ENCODE peak calls at places on chromosome X, in six cellular contexts. One of them, this sample, is unnamed. For H3K9me3, the result is how much of the 10 kb centered on the place peaks cover.

GRCh38 chrX:57232658-57233360 is 53.7 kb upstream of the FAAH2 start:
- DNase-seq in effector memory CD4-positive, alpha-beta T cell: no peak
- DNase-seq in A549: no peak
- DNase-seq in upper lobe of left lung: no peak
- DNase-seq in PC-3: no peak
- DNase-seq in OCI-LY7: no peak
- DNase-seq in this sample: no peak

GRCh38 chrX:132623307-132623706 is 134.5 kb upstream of the MBNL3 start:
- DNase-seq in upper lobe of left lung: no peak
- DNase-seq in PC-3: no peak
- DNase-seq in A549: no peak
- DNase-seq in OCI-LY7: no peak
- DNase-seq in effector memory CD4-positive, alpha-beta T cell: no peak
- DNase-seq in this sample: no peak

GRCh38 chrX:17692709-17693346 is 44.5 kb upstream of the SCML1 start:
- DNase-seq in A549: no peak
- DNase-seq in effector memory CD4-positive, alpha-beta T cell: no peak
- DNase-seq in OCI-LY7: no peak
- DNase-seq in PC-3: peak
- DNase-seq in upper lobe of left lung: no peak
- DNase-seq in this sample: no peak

GRCh38 chrX:150761176-150761818 is 68.1 kb downstream of the MTMR1 start:
- DNase-seq in upper lobe of left lung: no peak
- DNase-seq in effector memory CD4-positive, alpha-beta T cell: no peak
- DNase-seq in PC-3: no peak
- DNase-seq in A549: no peak
- DNase-seq in OCI-LY7: no peak
- DNase-seq in this sample: no peak

GRCh38 chrX:134171661-134172587 is 65.1 kb upstream of the CCDC160 start:
- DNase-seq in upper lobe of left lung: no peak
- DNase-seq in effector memory CD4-positive, alpha-beta T cell: no peak
- DNase-seq in OCI-LY7: no peak
- DNase-seq in A549: no peak
- DNase-seq in PC-3: no peak
- DNase-seq in this sample: no peak

GRCh38 chrX:73863268-73863667 is 300.3 kb downstream of the CHIC1 start:
- DNase-seq in OCI-LY7: no peak
- DNase-seq in upper lobe of left lung: no peak
- DNase-seq in PC-3: no peak
- DNase-seq in effector memory CD4-positive, alpha-beta T cell: no peak
- DNase-seq in A549: no peak
- DNase-seq in this sample: no peak

GRCh38 chrX:74343970-74344622 is 40.1 kb downstream of the ZCCHC13 start:
- DNase-seq in OCI-LY7: peak
- DNase-seq in upper lobe of left lung: peak
- DNase-seq in effector memory CD4-positive, alpha-beta T cell: peak
- DNase-seq in PC-3: peak
- DNase-seq in A549: peak
- DNase-seq in this sample: peak

GRCh38 chrX:134544614-134545255 is 84.8 kb downstream of the HPRT1 start:
- DNase-seq in A549: no peak
- DNase-seq in effector memory CD4-positive, alpha-beta T cell: no peak
- DNase-seq in PC-3: no peak
- DNase-seq in OCI-LY7: no peak
- DNase-seq in upper lobe of left lung: peak
- DNase-seq in this sample: no peak

GRCh38 chrX:110146521-110146920 is 143.6 kb downstream of the TMEM164 start:
- DNase-seq in OCI-LY7: peak
- DNase-seq in effector memory CD4-positive, alpha-beta T cell: no peak
- DNase-seq in A549: peak
- DNase-seq in upper lobe of left lung: no peak
- DNase-seq in PC-3: peak
- DNase-seq in this sample: no peak

GRCh38 chrX:30904632-30905031 is 15.6 kb upstream of the TAB3 start:
- DNase-seq in PC-3: no peak
- DNase-seq in A549: no peak
- DNase-seq in upper lobe of left lung: no peak
- DNase-seq in effector memory CD4-positive, alpha-beta T cell: no peak
- DNase-seq in OCI-LY7: no peak
- DNase-seq in this sample: no peak

GRCh38 chrX:10173331-10173900 is 16.6 kb downstream of the CLCN4 start:
- DNase-seq in upper lobe of left lung: no peak
- DNase-seq in OCI-LY7: no peak
- DNase-seq in PC-3: no peak
- DNase-seq in effector memory CD4-positive, alpha-beta T cell: no peak
- DNase-seq in A549: no peak
- DNase-seq in this sample: no peak

GRCh38 chrX:14872355-14872754 is 514 bp downstream of the FANCB start:
- DNase-seq in upper lobe of left lung: no peak
- DNase-seq in effector memory CD4-positive, alpha-beta T cell: no peak
- DNase-seq in OCI-LY7: peak
- DNase-seq in A549: no peak
- DNase-seq in PC-3: no peak
- DNase-seq in this sample: no peak

GRCh38 chrX:46433892-46434291 is 111.3 kb downstream of the ZNF674 start:
- DNase-seq in OCI-LY7: no peak
- DNase-seq in PC-3: no peak
- DNase-seq in A549: no peak
- DNase-seq in upper lobe of left lung: no peak
- DNase-seq in effector memory CD4-positive, alpha-beta T cell: no peak
- DNase-seq in this sample: no peak

GRCh38 chrX:104166735-104167436 is 633 bp downstream of the FAM199X start:
- DNase-seq in effector memory CD4-positive, alpha-beta T cell: no peak
- DNase-seq in OCI-LY7: no peak
- DNase-seq in A549: no peak
- DNase-seq in PC-3: no peak
- DNase-seq in upper lobe of left lung: no peak
- DNase-seq in this sample: no peak

GRCh38 chrX:115350696-115351408 is 61.3 kb downstream of the LUZP4 start:
- DNase-seq in effector memory CD4-positive, alpha-beta T cell: no peak
- DNase-seq in PC-3: no peak
- DNase-seq in A549: no peak
- DNase-seq in OCI-LY7: no peak
- DNase-seq in upper lobe of left lung: no peak
- DNase-seq in this sample: no peak

GRCh38 chrX:29617276-29617675 is 598.1 kb upstream of the MAGEB2 start:
- DNase-seq in PC-3: peak
- DNase-seq in A549: no peak
- DNase-seq in OCI-LY7: no peak
- DNase-seq in upper lobe of left lung: no peak
- DNase-seq in effector memory CD4-positive, alpha-beta T cell: no peak
- DNase-seq in this sample: no peak

GRCh38 chrX:70960728-70961127 is 29.8 kb upstream of the SLC7A3 start:
- DNase-seq in upper lobe of left lung: no peak
- DNase-seq in A549: peak
- DNase-seq in effector memory CD4-positive, alpha-beta T cell: no peak
- DNase-seq in PC-3: peak
- DNase-seq in OCI-LY7: no peak
- DNase-seq in this sample: no peak

GRCh38 chrX:45807572-45808425 is 607.1 kb upstream of the DIPK2B start:
- DNase-seq in OCI-LY7: no peak
- DNase-seq in effector memory CD4-positive, alpha-beta T cell: no peak
- DNase-seq in PC-3: no peak
- DNase-seq in A549: peak
- DNase-seq in upper lobe of left lung: no peak
- DNase-seq in this sample: no peak

GRCh38 chrX:97027384-97027922 is 143.7 kb downstream of the RPA4 start:
- DNase-seq in OCI-LY7: no peak
- DNase-seq in PC-3: no peak
- DNase-seq in upper lobe of left lung: no peak
- DNase-seq in A549: peak
- DNase-seq in effector memory CD4-positive, alpha-beta T cell: no peak
- DNase-seq in this sample: no peak

GRCh38 chrX:85444613-85445012 is 65.1 kb upstream of the POF1B start:
- DNase-seq in upper lobe of left lung: no peak
- DNase-seq in effector memory CD4-positive, alpha-beta T cell: no peak
- DNase-seq in A549: no peak
- DNase-seq in OCI-LY7: no peak
- DNase-seq in PC-3: no peak
- DNase-seq in this sample: no peak

GRCh38 chrX:153517421-153517820 is at the start of gene ATP2B3:
- DNase-seq in PC-3: no peak
- DNase-seq in A549: no peak
- DNase-seq in effector memory CD4-positive, alpha-beta T cell: no peak
- DNase-seq in upper lobe of left lung: no peak
- DNase-seq in OCI-LY7: no peak
- DNase-seq in this sample: no peak
- H3K9me3 ChIP-seq in PC-3: under half
- H3K9me3 ChIP-seq in A549: under half
- H3K9me3 ChIP-seq in effector memory CD4-positive, alpha-beta T cell: under half
- H3K9me3 ChIP-seq in upper lobe of left lung: under half
- H3K9me3 ChIP-seq in OCI-LY7: under half
- H3K9me3 ChIP-seq in this sample: under half

DNA sequence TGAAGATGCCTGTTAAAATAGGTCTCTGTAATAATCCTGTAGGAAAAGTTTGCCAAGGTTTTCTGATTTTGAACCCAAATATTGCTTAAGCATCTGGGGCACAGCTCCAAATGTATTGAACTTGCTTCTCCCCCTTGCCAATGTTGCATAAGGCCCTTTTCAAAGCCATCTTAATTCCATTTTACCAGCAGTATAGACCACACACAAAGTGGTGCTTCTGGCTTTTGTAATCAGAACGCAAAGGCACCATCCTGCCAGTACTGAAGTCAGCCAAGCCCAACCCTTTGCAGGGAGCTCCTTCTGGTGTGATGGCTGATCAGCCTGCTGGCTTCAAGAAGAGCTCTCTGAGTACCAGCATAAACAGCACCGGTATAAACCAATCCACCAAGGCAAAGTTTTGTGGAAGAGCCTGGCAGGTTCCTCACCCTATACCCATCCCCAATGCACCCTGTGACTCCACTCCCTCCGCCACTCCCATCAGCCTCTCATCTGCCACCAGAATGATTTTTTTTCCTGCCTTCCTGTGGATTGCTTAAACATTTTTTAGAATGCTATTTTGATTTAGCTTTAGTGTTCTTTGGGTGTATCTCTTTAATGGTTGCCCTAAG is 39.2 kb upstream of the USP9X start:
- DNase-seq in PC-3: no peak
- DNase-seq in effector memory CD4-positive, alpha-beta T cell: no peak
- DNase-seq in A549: peak
- DNase-seq in OCI-LY7: no peak
- DNase-seq in upper lobe of left lung: no peak
- DNase-seq in this sample: no peak
- H3K9me3 ChIP-seq in PC-3: under half
- H3K9me3 ChIP-seq in effector memory CD4-positive, alpha-beta T cell: under half
- H3K9me3 ChIP-seq in A549: under half
- H3K9me3 ChIP-seq in OCI-LY7: under half
- H3K9me3 ChIP-seq in upper lobe of left lung: under half
- H3K9me3 ChIP-seq in this sample: under half

GRCh38 chrX:119343856-119344255 is 55.3 kb upstream of the SLC25A43 start:
- DNase-seq in A549: peak
- DNase-seq in PC-3: peak
- DNase-seq in effector memory CD4-positive, alpha-beta T cell: no peak
- DNase-seq in OCI-LY7: no peak
- DNase-seq in upper lobe of left lung: no peak
- DNase-seq in this sample: no peak
- H3K9me3 ChIP-seq in A549: under half
- H3K9me3 ChIP-seq in PC-3: under half
- H3K9me3 ChIP-seq in effector memory CD4-positive, alpha-beta T cell: under half
- H3K9me3 ChIP-seq in OCI-LY7: under half
- H3K9me3 ChIP-seq in upper lobe of left lung: under half
- H3K9me3 ChIP-seq in this sample: under half

GRCh38 chrX:154378059-154378798 is 866 bp upstream of the EMD start:
- DNase-seq in OCI-LY7: peak
- DNase-seq in A549: no peak
- DNase-seq in upper lobe of left lung: peak
- DNase-seq in effector memory CD4-positive, alpha-beta T cell: peak
- DNase-seq in PC-3: peak
- DNase-seq in this sample: peak
- H3K9me3 ChIP-seq in OCI-LY7: under half
- H3K9me3 ChIP-seq in A549: under half
- H3K9me3 ChIP-seq in upper lobe of left lung: under half
- H3K9me3 ChIP-seq in effector memory CD4-positive, alpha-beta T cell: under half
- H3K9me3 ChIP-seq in PC-3: under half
- H3K9me3 ChIP-seq in this sample: under half

GRCh38 chrX:146041741-146042140 is 224.1 kb downstream of the SLITRK2 start:
- DNase-seq in OCI-LY7: no peak
- DNase-seq in PC-3: no peak
- DNase-seq in effector memory CD4-positive, alpha-beta T cell: no peak
- DNase-seq in upper lobe of left lung: no peak
- DNase-seq in A549: no peak
- DNase-seq in this sample: no peak
- H3K9me3 ChIP-seq in OCI-LY7: under half
- H3K9me3 ChIP-seq in PC-3: under half
- H3K9me3 ChIP-seq in effector memory CD4-positive, alpha-beta T cell: under half
- H3K9me3 ChIP-seq in upper lobe of left lung: under half
- H3K9me3 ChIP-seq in A549: under half
- H3K9me3 ChIP-seq in this sample: under half

DNA sequence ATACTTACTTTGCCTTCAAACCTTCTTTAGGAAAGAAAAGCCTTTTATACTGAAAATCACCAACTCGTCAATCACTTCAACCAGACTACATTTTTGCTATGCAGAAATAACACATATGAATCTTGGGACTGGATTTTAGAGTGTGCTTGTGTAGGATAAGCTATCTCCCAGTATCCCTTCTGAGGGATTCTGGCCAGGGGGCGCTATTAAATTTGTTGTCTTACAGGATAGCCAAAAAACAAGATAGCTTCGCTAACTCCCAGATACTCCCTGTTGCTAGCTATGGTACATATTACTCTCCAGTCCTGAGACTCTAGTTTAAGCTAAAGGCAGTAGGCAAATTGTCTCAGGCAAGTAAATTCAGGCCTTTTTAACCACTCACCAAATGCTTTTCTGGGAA is 167.2 kb downstream of the LHFPL1 start:
- DNase-seq in effector memory CD4-positive, alpha-beta T cell: no peak
- DNase-seq in OCI-LY7: no peak
- DNase-seq in upper lobe of left lung: no peak
- DNase-seq in A549: no peak
- DNase-seq in PC-3: no peak
- DNase-seq in this sample: no peak
- H3K9me3 ChIP-seq in effector memory CD4-positive, alpha-beta T cell: under half
- H3K9me3 ChIP-seq in OCI-LY7: under half
- H3K9me3 ChIP-seq in upper lobe of left lung: under half
- H3K9me3 ChIP-seq in A549: under half
- H3K9me3 ChIP-seq in PC-3: under half
- H3K9me3 ChIP-seq in this sample: under half

GRCh38 chrX:2418000-2418399 is 82.8 kb downstream of the DHRSX start:
- DNase-seq in PC-3: no peak
- DNase-seq in A549: no peak
- DNase-seq in OCI-LY7: no peak
- DNase-seq in upper lobe of left lung: no peak
- DNase-seq in effector memory CD4-positive, alpha-beta T cell: no peak
- DNase-seq in this sample: no peak
- H3K9me3 ChIP-seq in PC-3: under half
- H3K9me3 ChIP-seq in A549: under half
- H3K9me3 ChIP-seq in OCI-LY7: under half
- H3K9me3 ChIP-seq in upper lobe of left lung: under half
- H3K9me3 ChIP-seq in effector memory CD4-positive, alpha-beta T cell: under half
- H3K9me3 ChIP-seq in this sample: under half

This sample was measured in T-helper 17 cell.